ENCODE peak calls at places on chromosomes 12 and 14, in four cellular contexts. One of them, this sample, is unnamed. For H3K4me1, the result is how much of the 10 kb centered on the place peaks cover.

GRCh38 chr12:127655691-127656090 is 611.3 kb upstream of the TMEM132C start:
- DNase-seq in mucosa of descending colon: no peak
- DNase-seq in uterus: no peak
- DNase-seq in right cardiac atrium: no peak
- DNase-seq in this sample: no peak

GRCh38 chr12:112218150-112218549 is 92.8 kb downstream of the TRAFD1 start:
- DNase-seq in mucosa of descending colon: no peak
- DNase-seq in uterus: no peak
- DNase-seq in right cardiac atrium: no peak
- DNase-seq in this sample: no peak

GRCh38 chr12:53472183-53472582 is 20.3 kb downstream of the PCBP2 start:
- DNase-seq in mucosa of descending colon: no peak
- DNase-seq in uterus: no peak
- DNase-seq in right cardiac atrium: no peak
- DNase-seq in this sample: no peak

GRCh38 chr12:2797721-2798418 is 3.1 kb downstream of the FKBP4 start:
- DNase-seq in mucosa of descending colon: no peak
- DNase-seq in uterus: peak
- DNase-seq in right cardiac atrium: peak
- DNase-seq in this sample: no peak

GRCh38 chr12:126156806-126157574 is 1091.8 kb downstream of the AACS start:
- DNase-seq in mucosa of descending colon: no peak
- DNase-seq in uterus: no peak
- DNase-seq in right cardiac atrium: no peak
- DNase-seq in this sample: no peak

GRCh38 chr12:42481368-42481767 is 108.2 kb downstream of the PRICKLE1 start:
- DNase-seq in mucosa of descending colon: no peak
- DNase-seq in uterus: no peak
- DNase-seq in right cardiac atrium: no peak
- DNase-seq in this sample: no peak

GRCh38 chr12:38720661-38721060 is 184.7 kb downstream of the CPNE8 start:
- DNase-seq in mucosa of descending colon: no peak
- DNase-seq in uterus: no peak
- DNase-seq in right cardiac atrium: peak
- DNase-seq in this sample: no peak

GRCh38 chr14:77302926-77303325 is 17.8 kb downstream of the POMT2 start:
- DNase-seq in mucosa of descending colon: no peak
- DNase-seq in uterus: no peak
- DNase-seq in right cardiac atrium: no peak
- DNase-seq in this sample: no peak

GRCh38 chr12:78181544-78182162 is 351.0 kb downstream of the NAV3 start:
- DNase-seq in mucosa of descending colon: peak
- DNase-seq in uterus: no peak
- DNase-seq in right cardiac atrium: no peak
- DNase-seq in this sample: no peak

GRCh38 chr12:96240656-96241055 is 46.5 kb downstream of the ELK3 start:
- DNase-seq in mucosa of descending colon: no peak
- DNase-seq in uterus: no peak
- DNase-seq in right cardiac atrium: no peak
- DNase-seq in this sample: no peak

GRCh38 chr12:109738878-109739665 is 25.4 kb downstream of the FAM222A start:
- DNase-seq in mucosa of descending colon: no peak
- DNase-seq in uterus: no peak
- DNase-seq in right cardiac atrium: no peak
- DNase-seq in this sample: peak

GRCh38 chr14:69441948-69442347 is 42.6 kb upstream of the PLEKHD1 start:
- DNase-seq in mucosa of descending colon: no peak
- DNase-seq in uterus: no peak
- DNase-seq in right cardiac atrium: no peak
- DNase-seq in this sample: no peak

GRCh38 chr14:22231022-22231421 is 358.0 kb downstream of the DAD1 start:
- DNase-seq in mucosa of descending colon: no peak
- DNase-seq in uterus: no peak
- DNase-seq in right cardiac atrium: no peak
- DNase-seq in this sample: no peak

GRCh38 chr12:86376052-86376451 is 119.9 kb upstream of the MGAT4C start:
- DNase-seq in mucosa of descending colon: no peak
- DNase-seq in uterus: no peak
- DNase-seq in right cardiac atrium: peak
- DNase-seq in this sample: no peak

GRCh38 chr12:118033331-118033730 is 16.8 kb downstream of the RFC5 start:
- DNase-seq in mucosa of descending colon: no peak
- DNase-seq in uterus: no peak
- DNase-seq in right cardiac atrium: no peak
- DNase-seq in this sample: no peak

GRCh38 chr14:105817971-105818711 is 291.8 kb downstream of the TMEM121 start:
- DNase-seq in mucosa of descending colon: no peak
- DNase-seq in uterus: no peak
- DNase-seq in right cardiac atrium: no peak
- DNase-seq in this sample: no peak

GRCh38 chr14:101888182-101888581 is 76.2 kb upstream of the DYNC1H1 start:
- DNase-seq in mucosa of descending colon: no peak
- DNase-seq in uterus: no peak
- DNase-seq in right cardiac atrium: no peak
- DNase-seq in this sample: no peak

GRCh38 chr14:66539034-66539433 is 31.1 kb downstream of the GPHN start:
- DNase-seq in mucosa of descending colon: no peak
- DNase-seq in uterus: no peak
- DNase-seq in right cardiac atrium: no peak
- DNase-seq in this sample: no peak

GRCh38 chr12:24499151-24500146 is 449.5 kb downstream of the BCAT1 start:
- DNase-seq in mucosa of descending colon: no peak
- DNase-seq in uterus: no peak
- DNase-seq in right cardiac atrium: peak
- DNase-seq in this sample: no peak

GRCh38 chr12:55906056-55906455 is 21.6 kb downstream of the PYM1 start:
- DNase-seq in mucosa of descending colon: no peak
- DNase-seq in uterus: no peak
- DNase-seq in right cardiac atrium: no peak
- DNase-seq in this sample: no peak

GRCh38 chr12:89993632-89994031 is 285.0 kb upstream of the ATP2B1 start:
- DNase-seq in mucosa of descending colon: no peak
- DNase-seq in uterus: no peak
- DNase-seq in right cardiac atrium: no peak
- DNase-seq in this sample: no peak

GRCh38 chr12:6337958-6338406 is 3.9 kb downstream of the TNFRSF1A start:
- DNase-seq in mucosa of descending colon: no peak
- DNase-seq in uterus: no peak
- DNase-seq in right cardiac atrium: no peak
- DNase-seq in this sample: no peak

GRCh38 chr12:52768479-52769200 is 8.5 kb downstream of the KRT76 start:
- DNase-seq in mucosa of descending colon: no peak
- DNase-seq in uterus: no peak
- DNase-seq in right cardiac atrium: no peak
- DNase-seq in this sample: no peak

GRCh38 chr14:99601301-99601945 is 2.6 kb downstream of the CCDC85C start:
- DNase-seq in mucosa of descending colon: peak
- DNase-seq in uterus: no peak
- DNase-seq in right cardiac atrium: no peak
- DNase-seq in this sample: no peak

GRCh38 chr14:99602788-99603415 is 1.1 kb downstream of the CCDC85C start:
- DNase-seq in mucosa of descending colon: no peak
- DNase-seq in uterus: no peak
- DNase-seq in right cardiac atrium: no peak
- DNase-seq in this sample: no peak

GRCh38 chr14:99600232-99600888 is 3.6 kb downstream of the CCDC85C start:
- DNase-seq in mucosa of descending colon: no peak
- DNase-seq in uterus: no peak
- DNase-seq in right cardiac atrium: no peak
- DNase-seq in this sample: no peak

GRCh38 chr14:99603471-99603933 is 505 bp downstream of the CCDC85C start:
- DNase-seq in mucosa of descending colon: peak
- DNase-seq in uterus: peak
- DNase-seq in right cardiac atrium: peak
- DNase-seq in this sample: no peak

GRCh38 chr14:99602054-99602787 is 1.8 kb downstream of the CCDC85C start:
- DNase-seq in mucosa of descending colon: peak
- DNase-seq in uterus: no peak
- DNase-seq in right cardiac atrium: no peak
- DNase-seq in this sample: no peak
- H3K4me1 ChIP-seq in mucosa of descending colon: half or more
- H3K4me1 ChIP-seq in uterus: under half
- H3K4me1 ChIP-seq in right cardiac atrium: under half
- H3K4me1 ChIP-seq in this sample: under half

GRCh38 chr12:66623455-66623854 is 55.4 kb downstream of the GRIP1 start:
- DNase-seq in mucosa of descending colon: no peak
- DNase-seq in uterus: no peak
- DNase-seq in right cardiac atrium: no peak
- DNase-seq in this sample: no peak
- H3K4me1 ChIP-seq in mucosa of descending colon: under half
- H3K4me1 ChIP-seq in uterus: under half
- H3K4me1 ChIP-seq in right cardiac atrium: under half
- H3K4me1 ChIP-seq in this sample: under half

DNA sequence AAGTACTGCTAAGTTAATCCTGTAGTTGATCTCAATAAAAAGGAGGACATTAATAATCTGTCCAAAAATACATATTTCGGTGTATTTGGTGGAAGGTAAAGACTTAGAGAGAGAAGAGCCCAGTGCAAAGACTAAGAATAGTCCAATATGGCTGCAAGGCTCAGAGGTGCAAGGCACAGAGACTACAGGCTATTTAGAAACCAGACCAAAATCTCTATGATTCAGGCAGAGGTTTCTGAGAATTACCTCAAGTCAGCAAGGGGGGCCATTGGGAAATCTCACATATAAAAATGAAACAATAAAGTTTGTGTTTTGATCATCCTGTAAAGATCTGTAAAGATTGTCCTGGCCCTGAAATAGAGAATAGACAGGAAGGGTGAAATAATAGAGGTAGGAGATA is 1173.0 kb downstream of the VRK1 start:
- DNase-seq in mucosa of descending colon: no peak
- DNase-seq in uterus: no peak
- DNase-seq in right cardiac atrium: no peak
- DNase-seq in this sample: no peak
- H3K4me1 ChIP-seq in mucosa of descending colon: under half
- H3K4me1 ChIP-seq in uterus: under half
- H3K4me1 ChIP-seq in right cardiac atrium: under half
- H3K4me1 ChIP-seq in this sample: under half

GRCh38 chr14:94599656-94600004 is 12.6 kb upstream of the SERPINA3 start:
- DNase-seq in mucosa of descending colon: no peak
- DNase-seq in uterus: no peak
- DNase-seq in right cardiac atrium: no peak
- DNase-seq in this sample: no peak

GRCh38 chr14:94596361-94596760 is 15.1 kb downstream of the SERPINA5 start:
- DNase-seq in mucosa of descending colon: no peak
- DNase-seq in uterus: no peak
- DNase-seq in right cardiac atrium: no peak
- DNase-seq in this sample: no peak

GRCh38 chr14:94598506-94598815 is 13.7 kb upstream of the SERPINA3 start:
- DNase-seq in mucosa of descending colon: no peak
- DNase-seq in uterus: no peak
- DNase-seq in right cardiac atrium: no peak
- DNase-seq in this sample: no peak

GRCh38 chr14:94598816-94599655 is 13.2 kb upstream of the SERPINA3 start:
- DNase-seq in mucosa of descending colon: peak
- DNase-seq in uterus: peak
- DNase-seq in right cardiac atrium: peak
- DNase-seq in this sample: peak

GRCh38 chr14:94597788-94598187 is 14.4 kb upstream of the SERPINA3 start:
- DNase-seq in mucosa of descending colon: no peak
- DNase-seq in uterus: no peak
- DNase-seq in right cardiac atrium: no peak
- DNase-seq in this sample: peak
- H3K4me1 ChIP-seq in mucosa of descending colon: under half
- H3K4me1 ChIP-seq in uterus: under half
- H3K4me1 ChIP-seq in right cardiac atrium: under half
- H3K4me1 ChIP-seq in this sample: under half

GRCh38 chr12:113862570-113863454 is 103.3 kb downstream of the RBM19 start:
- DNase-seq in mucosa of descending colon: no peak
- DNase-seq in uterus: no peak
- DNase-seq in right cardiac atrium: no peak
- DNase-seq in this sample: no peak
- H3K4me1 ChIP-seq in mucosa of descending colon: under half
- H3K4me1 ChIP-seq in uterus: under half
- H3K4me1 ChIP-seq in right cardiac atrium: under half
- H3K4me1 ChIP-seq in this sample: under half

This sample was measured in aorta.